ENCODE peak calls at places on chromosome 17, in six cellular contexts. W, X, N, K, G and D are unnamed samples.

GRCh38 chr17:77404812-77405581 is 264.2 kb downstream of the SEC14L1 start:
- DNase-seq in W (no peak), X (no peak), N (peak), K (no peak), G (no peak), D (no peak)

GRCh38 chr17:81470944-81471803 is 41.4 kb downstream of the ACTG1 start:
- DNase-seq in W (no peak), X (no peak), N (no peak), K (no peak), G (no peak), D (no peak)

GRCh38 chr17:12659500-12659899 is 6.2 kb upstream of the MYOCD start:
- DNase-seq in W (no peak), X (no peak), N (no peak), K (no peak), G (no peak), D (no peak)

GRCh38 chr17:81002409-81003361 is 11.0 kb downstream of the CHMP6 start:
- DNase-seq in W (no peak), X (peak), N (no peak), K (no peak), G (no peak), D (no peak)

GRCh38 chr17:72699566-72699965 is 392.9 kb downstream of the SLC39A11 start:
- DNase-seq in W (no peak), X (no peak), N (no peak), K (no peak), G (no peak), D (no peak)

GRCh38 chr17:45222994-45223540 is 1.4 kb downstream of the FMNL1 start:
- DNase-seq in W (no peak), X (no peak), N (no peak), K (no peak), G (no peak), D (no peak)

GRCh38 chr17:10875984-10876555 is 38.2 kb upstream of the PIRT start:
- DNase-seq in W (peak), X (peak), N (no peak), K (peak), G (peak), D (peak)

GRCh38 chr17:72760368-72760767 is 332.1 kb downstream of the SLC39A11 start:
- DNase-seq in W (no peak), X (no peak), N (no peak), K (no peak), G (no peak), D (no peak)

GRCh38 chr17:41710472-41711090 is 1.6 kb upstream of the GAST start:
- DNase-seq in W (no peak), X (peak), N (no peak), K (no peak), G (no peak), D (no peak)

GRCh38 chr17:41707803-41708669 is 4.1 kb upstream of the GAST start:
- DNase-seq in W (peak), X (no peak), N (no peak), K (no peak), G (no peak), D (no peak)

GRCh38 chr17:41717408-41718286 is 5.5 kb downstream of the GAST start:
- DNase-seq in W (no peak), X (no peak), N (no peak), K (no peak), G (no peak), D (no peak)

GRCh38 chr17:41711669-41712400 is at the start of gene GAST:
- DNase-seq in W (no peak), X (peak), N (no peak), K (no peak), G (no peak), D (no peak)
- TF ChIP-seq CREB1 in W (no peak), X (no peak), N (no peak), K (no peak), G (no peak), D (no peak)

GRCh38 chr17:51398128-51398525 is 137.8 kb downstream of the UTP18 start:
- DNase-seq in W (no peak), X (no peak), N (no peak), K (no peak), G (no peak), D (no peak)
- TF ChIP-seq CREB1 in W (no peak), X (no peak), N (no peak), K (no peak), G (no peak), D (no peak)

DNA sequence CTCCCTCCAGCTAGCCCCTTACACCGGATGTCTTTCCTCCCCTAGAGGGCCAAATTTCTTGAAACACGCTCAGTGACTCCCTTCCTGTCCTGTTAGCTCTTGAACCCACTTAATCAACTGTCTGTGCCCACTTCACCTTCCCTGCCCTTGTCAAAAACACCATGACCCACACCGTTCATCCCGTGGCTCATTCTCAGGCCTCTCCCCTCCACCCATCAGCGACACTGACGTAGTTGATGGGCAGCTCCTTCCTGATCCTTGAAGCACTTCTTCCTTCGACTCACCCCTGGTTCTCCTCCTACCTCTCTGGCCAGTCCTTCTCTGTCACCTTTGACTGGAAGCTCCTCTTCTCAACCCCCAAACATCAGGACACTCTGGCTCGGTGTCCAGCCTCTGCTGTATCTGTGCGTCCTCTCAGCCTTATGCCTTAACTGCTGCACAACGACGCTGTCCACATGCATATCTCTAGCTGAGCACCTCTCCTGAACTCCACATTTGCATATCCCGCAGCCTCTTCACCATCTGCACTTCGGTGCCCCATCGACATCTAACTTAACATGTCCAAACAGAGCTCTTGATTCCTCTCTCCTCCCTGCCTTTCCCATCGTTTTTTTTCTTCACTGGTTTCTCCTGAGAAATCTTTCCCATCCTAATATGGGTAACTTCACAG is 39.3 kb upstream of the CCDC182 start:
- DNase-seq in W (no peak), X (no peak), N (no peak), K (no peak), G (no peak), D (no peak)
- TF ChIP-seq CREB1 in W (no peak), X (no peak), N (no peak), K (no peak), G (no peak), D (no peak)

GRCh38 chr17:66750756-66751543 is 84.0 kb upstream of the CACNG5 start:
- DNase-seq in W (no peak), X (no peak), N (no peak), K (no peak), G (no peak), D (no peak)

GRCh38 chr17:66749217-66749832 is 85.6 kb upstream of the CACNG5 start:
- DNase-seq in W (no peak), X (no peak), N (no peak), K (no peak), G (no peak), D (no peak)

GRCh38 chr17:66746736-66747135 is 88.2 kb upstream of the CACNG5 start:
- DNase-seq in W (no peak), X (no peak), N (no peak), K (no peak), G (no peak), D (no peak)

GRCh38 chr17:66748578-66748977 is 86.3 kb upstream of the CACNG5 start:
- DNase-seq in W (no peak), X (no peak), N (no peak), K (no peak), G (no peak), D (no peak)

DNA sequence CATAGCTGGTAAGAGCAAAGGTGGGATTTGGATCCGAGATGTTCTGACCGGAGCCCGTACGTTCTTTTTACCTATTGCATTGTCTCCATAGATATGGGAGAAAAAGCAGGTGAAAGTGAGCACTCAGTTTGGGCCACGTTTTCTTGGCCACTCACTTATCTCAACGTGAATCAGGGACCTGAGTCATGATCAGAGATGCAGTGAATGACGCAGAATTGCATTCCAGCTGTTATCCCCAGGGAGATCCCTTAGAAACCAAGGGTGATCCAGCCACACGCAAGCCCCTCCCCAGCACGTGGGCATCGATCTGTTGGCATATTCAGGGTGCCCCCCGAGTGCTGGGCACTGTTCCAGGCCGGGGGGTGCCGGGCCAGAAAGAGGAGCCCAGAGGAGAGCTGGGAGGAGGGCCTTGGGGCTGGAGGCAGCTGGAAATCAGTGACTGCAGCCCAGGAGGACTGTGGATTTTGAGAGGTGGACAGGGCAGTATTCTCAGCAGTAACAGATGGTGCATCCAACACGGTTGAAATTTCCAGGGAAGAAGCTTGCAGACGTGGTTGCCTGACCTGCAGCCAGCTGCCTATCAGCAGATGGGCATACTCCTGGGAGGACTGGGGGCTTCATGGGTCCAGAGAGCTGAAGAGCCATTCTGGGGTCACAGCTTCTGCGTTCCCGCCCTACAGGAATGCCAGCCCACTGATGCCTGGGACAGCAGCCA is 87.2 kb upstream of the CACNG5 start:
- DNase-seq in W (no peak), X (no peak), N (no peak), K (no peak), G (no peak), D (no peak)
- TF ChIP-seq CREB1 in W (no peak), X (no peak), N (no peak), K (no peak), G (no peak), D (no peak)

DNA sequence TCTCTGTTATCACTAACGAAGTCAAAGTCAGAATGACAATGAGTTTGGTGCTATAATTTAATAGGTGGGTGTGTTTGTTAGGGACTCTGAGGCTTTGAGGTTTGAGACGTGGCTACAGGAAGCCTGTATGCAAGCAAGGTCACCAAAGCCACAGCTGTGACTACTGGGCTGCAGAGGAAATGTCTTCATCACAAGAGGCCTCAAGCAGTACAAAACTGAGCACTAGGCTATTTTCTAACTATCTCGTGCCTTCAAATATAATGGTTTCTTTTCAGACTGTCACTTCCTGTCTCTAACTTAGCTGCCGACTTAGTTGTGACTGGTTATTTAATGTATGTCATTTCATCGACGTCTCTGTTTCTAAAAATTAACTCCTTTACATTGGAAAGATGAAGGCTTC is 141.2 kb downstream of the AATF start:
- DNase-seq in W (no peak), X (no peak), N (peak), K (no peak), G (no peak), D (no peak)
- TF ChIP-seq CREB1 in W (no peak), X (no peak), N (no peak), K (no peak), G (no peak), D (no peak)

GRCh38 chr17:69822314-69822875 is 252.6 kb upstream of the KCNJ16 start:
- DNase-seq in W (no peak), X (no peak), N (no peak), K (no peak), G (no peak), D (no peak)

GRCh38 chr17:69828087-69828486 is 246.9 kb upstream of the KCNJ16 start:
- DNase-seq in W (no peak), X (no peak), N (no peak), K (no peak), G (no peak), D (no peak)
- TF ChIP-seq CREB1 in W (no peak), X (no peak), N (no peak), K (no peak), G (no peak), D (no peak)

GRCh38 chr17:82684207-82684903 is 14.1 kb downstream of the RAB40B start:
- DNase-seq in W (no peak), X (no peak), N (peak), K (no peak), G (no peak), D (no peak)
- TF ChIP-seq CREB1 in W (no peak), X (no peak), N (no peak), K (no peak), G (no peak), D (no peak)

DNA sequence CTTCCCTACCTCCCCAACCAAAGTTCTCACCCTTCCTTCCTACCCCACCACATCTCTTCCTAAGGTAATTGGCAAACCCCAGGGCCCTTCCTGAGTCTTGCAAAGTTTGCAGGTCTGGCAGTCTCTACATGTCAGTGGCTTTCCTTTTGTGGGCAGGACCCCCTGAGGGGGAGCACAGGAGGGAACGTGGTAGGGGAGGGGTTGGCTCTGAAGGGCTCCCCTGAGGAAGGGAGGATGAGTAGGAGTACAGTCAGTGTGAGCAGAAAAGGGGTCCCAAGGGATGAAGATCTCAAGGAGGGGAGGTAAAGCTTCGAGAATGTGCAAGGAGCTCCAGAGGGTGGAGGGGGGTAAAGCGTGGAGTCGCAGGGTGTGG is 206.9 kb downstream of the RAB11FIP4 start:
- DNase-seq in W (no peak), X (no peak), N (no peak), K (no peak), G (no peak), D (no peak)
- TF ChIP-seq CREB1 in W (no peak), X (no peak), N (no peak), K (no peak), G (no peak), D (no peak)

GRCh38 chr17:35846055-35846809 is 22.5 kb downstream of the HEATR9 start:
- DNase-seq in W (no peak), X (no peak), N (no peak), K (no peak), G (no peak), D (no peak)

GRCh38 chr17:35847006-35847405 is 21.7 kb downstream of the HEATR9 start:
- DNase-seq in W (no peak), X (no peak), N (no peak), K (no peak), G (no peak), D (no peak)

GRCh38 chr17:35844547-35844946 is 24.1 kb downstream of the HEATR9 start:
- DNase-seq in W (no peak), X (no peak), N (no peak), K (no peak), G (no peak), D (no peak)

GRCh38 chr17:35847633-35848373 is 20.9 kb downstream of the HEATR9 start:
- DNase-seq in W (no peak), X (no peak), N (no peak), K (no peak), G (no peak), D (no peak)

GRCh38 chr17:35849469-35850348 is 19.0 kb downstream of the HEATR9 start:
- DNase-seq in W (peak), X (peak), N (peak), K (peak), G (peak), D (peak)
- TF ChIP-seq CREB1 in W (peak), X (no peak), N (no peak), K (no peak), G (no peak), D (no peak)